ENCODE peak calls at places on chromosomes 7 and 10, in four cellular contexts. M is HCEC 1CT, O is DMS153, H is cardiac fibroblast. I is an unnamed sample.

GRCh38 chr7:1695800-1696454 is 25.9 kb downstream of the ELFN1 start:
- DNase-seq in H (no peak), O (no peak), M (no peak), I (no peak)

GRCh38 chr7:55230014-55230413 is 135.1 kb upstream of the LANCL2 start:
- DNase-seq in M (no peak), O (no peak), H (no peak), I (no peak)

GRCh38 chr7:44750921-44751571 is 2.4 kb downstream of the ZMIZ2 start:
- DNase-seq in O (no peak), M (no peak), H (no peak), I (peak)

GRCh38 chr10:8044908-8045727 is 9.4 kb upstream of the GATA3 start:
- DNase-seq in H (no peak), O (peak), M (no peak), I (no peak)

GRCh38 chr7:121961491-121961890 is 88.5 kb downstream of the PTPRZ1 start:
- DNase-seq in O (no peak), H (no peak), M (peak), I (no peak)

GRCh38 chr7:143214789-143215679 is 6.8 kb upstream of the TAS2R40 start:
- DNase-seq in H (peak), M (peak), O (peak), I (peak)

GRCh38 chr10:74032900-74033655 is 35.2 kb downstream of the VCL start:
- DNase-seq in M (peak), H (no peak), O (no peak), I (no peak)

GRCh38 chr10:42367532-42368230 is 270.7 kb downstream of the ZNF33B start:
- DNase-seq in H (peak), M (peak), O (no peak), I (peak)